ENCODE peak calls at places on chromosomes 13 and 19, in four cellular contexts. Y is AG04450, Q is Caco-2, N is gastrocnemius medialis. C is an unnamed sample.

GRCh38 chr19:55255618-55256423 is 3.0 kb downstream of the PPP6R1 start:
- DNase-seq in N (no peak), Q (no peak), Y (no peak), C (peak; percentile 20)

GRCh38 chr19:3880471-3881271 is at the start of gene ATCAY:
- DNase-seq in Y (no peak), N (no peak), Q (no peak), C (no peak)

GRCh38 chr19:29663861-29664752 is 1.2 kb upstream of the PLEKHF1 start:
- DNase-seq in Q (no peak), N (peak; percentile 27), Y (no peak), C (no peak)

GRCh38 chr13:33125821-33126570 is 109.8 kb downstream of the KL start:
- DNase-seq in N (peak; percentile 84), Y (peak; percentile 87), Q (peak; percentile 91), C (no peak)

GRCh38 chr19:8116437-8117293 is 32.7 kb downstream of the FBN3 start:
- DNase-seq in Y (no peak), N (no peak), Q (no peak), C (no peak)

GRCh38 chr19:14516746-14517438 is 1.3 kb downstream of the DNAJB1 start:
- DNase-seq in Y (no peak), Q (no peak), N (no peak), C (no peak)

GRCh38 chr13:43988302-43988701 is 108.6 kb downstream of the LACC1 start:
- DNase-seq in Y (no peak), N (no peak), Q (no peak), C (no peak)

GRCh38 chr13:43799191-43799590 is 12.4 kb upstream of the ENOX1 start:
- DNase-seq in Q (peak; percentile 68), N (no peak), Y (no peak), C (no peak)

GRCh38 chr19:58053480-58054156 is 5.5 kb upstream of the ZNF135 start:
- DNase-seq in N (no peak), Y (no peak), Q (no peak), C (no peak)

GRCh38 chr13:108629353-108629752 is at the start of gene MYO16:
- DNase-seq in N (no peak), Q (no peak), Y (no peak), C (no peak)

GRCh38 chr19:19670070-19670551 is 1.5 kb downstream of the ZNF101 start:
- DNase-seq in Y (no peak), Q (no peak), N (no peak), C (no peak)

GRCh38 chr19:49496574-49497008 is 357 bp downstream of the RPS11 start:
- DNase-seq in Y (no peak), N (no peak), Q (no peak), C (no peak)

GRCh38 chr19:6736917-6737283 is 480 bp downstream of the GPR108 start:
- DNase-seq in Q (no peak), N (no peak), Y (no peak), C (no peak)

GRCh38 chr19:15421726-15422260 is 3.0 kb upstream of the AKAP8L start:
- DNase-seq in Y (no peak), Q (no peak), N (peak; percentile 46), C (no peak)

GRCh38 chr13:81224502-81224833 is 883.5 kb upstream of the SPRY2 start:
- DNase-seq in N (no peak), Y (no peak), Q (no peak), C (no peak)

GRCh38 chr13:99357149-99357596 is 50.0 kb upstream of the GPR183 start:
- DNase-seq in N (no peak), Y (peak; percentile 36), Q (no peak), C (peak; percentile 51)

GRCh38 chr13:114112231-114112825 is 20.1 kb downstream of the RASA3 start:
- DNase-seq in Q (peak; percentile 21), Y (no peak), N (peak; percentile 26), C (no peak)

GRCh38 chr19:1065606-1066109 is 1.3 kb upstream of the ARHGAP45 start:
- DNase-seq in Y (no peak), Q (peak; percentile 92), N (no peak), C (no peak)

GRCh38 chr19:21256722-21257121 is 72.5 kb downstream of the ZNF708 start:
- DNase-seq in N (no peak), Y (no peak), Q (no peak), C (no peak)

GRCh38 chr19:28764066-28764465 is 448.9 kb downstream of the UQCRFS1 start:
- DNase-seq in Q (no peak), Y (no peak), N (no peak), C (no peak)

GRCh38 chr19:31167695-31168094 is 181.5 kb downstream of the TSHZ3 start:
- DNase-seq in N (no peak), Y (no peak), Q (no peak), C (no peak)

GRCh38 chr13:60155978-60156377 is 7.8 kb downstream of the DIAPH3 start:
- DNase-seq in Y (no peak), N (no peak), Q (no peak), C (no peak)

GRCh38 chr13:108428691-108429090 is 159.2 kb downstream of the TNFSF13B start:
- DNase-seq in Y (no peak), Q (no peak), N (no peak), C (no peak)

GRCh38 chr13:51643114-51643881 is 59.0 kb downstream of the WDFY2 start:
- DNase-seq in Q (no peak), N (no peak), Y (peak; percentile 63), C (no peak)

GRCh38 chr13:26952551-26953138 is 192.1 kb upstream of the GPR12 start:
- DNase-seq in Q (peak; percentile 27), N (no peak), Y (no peak), C (no peak)

GRCh38 chr19:18503971-18504885 is 17.6 kb downstream of the ELL start:
- DNase-seq in Q (peak; percentile 80), Y (no peak), N (no peak), C (no peak)

GRCh38 chr19:46654621-46655152 is 6.3 kb downstream of the DACT3 start:
- DNase-seq in Y (no peak), N (no peak), Q (no peak), C (no peak)

GRCh38 chr13:20195846-20196245 is 3.1 kb upstream of the GJB2 start:
- DNase-seq in N (no peak), Y (no peak), Q (no peak), C (no peak)

GRCh38 chr13:106443625-106444024 is 91.8 kb downstream of the EFNB2 start:
- DNase-seq in Y (no peak), N (no peak), Q (no peak), C (no peak)